ENCODE peak calls at places on chromosomes 16 and 17, in nine cellular contexts. O, X, N, G, R, L, K, B and M are unnamed samples.
A peak's percentile ranks its signal among the peaks of the same experiment; 100 is the strongest.

GRCh38 chr16:89858973-89859808 is 14.2 kb upstream of the TCF25 start:
- DNase-seq in O (no peak), X (peak; percentile 10), N (no peak), G (no peak), R (no peak), L (no peak), K (no peak), B (no peak), M (no peak)

GRCh38 chr17:37493249-37494027 is 3.7 kb downstream of the DUSP14 start:
- DNase-seq in O (no peak), X (no peak), N (no peak), G (no peak), R (no peak), L (no peak), K (no peak), B (no peak), M (no peak)

GRCh38 chr17:3049705-3050295 is 13.6 kb downstream of the OR1D5 start:
- DNase-seq in O (no peak), X (no peak), N (no peak), G (no peak), R (no peak), L (no peak), K (no peak), B (no peak), M (no peak)

GRCh38 chr16:51243836-51244483 is 92.9 kb upstream of the SALL1 start:
- DNase-seq in O (peak; percentile 50), X (no peak), N (no peak), G (no peak), R (no peak), L (no peak), K (no peak), B (no peak), M (no peak)

GRCh38 chr17:75241996-75242460 is 19.4 kb downstream of the GGA3 start:
- DNase-seq in O (no peak), X (no peak), N (no peak), G (no peak), R (no peak), L (no peak), K (no peak), B (no peak), M (no peak)

GRCh38 chr17:60602385-60602742 is 2.4 kb downstream of the PPM1D start:
- DNase-seq in O (no peak), X (no peak), N (no peak), G (no peak), R (no peak), L (no peak), K (no peak), B (no peak), M (no peak)

GRCh38 chr16:27321013-27321960 is 7.5 kb downstream of the IL4R start:
- DNase-seq in O (no peak), X (no peak), N (no peak), G (no peak), R (no peak), L (no peak), K (no peak), B (no peak), M (no peak)

GRCh38 chr16:16096161-16096857 is 127.0 kb downstream of the ABCC6 start:
- DNase-seq in O (no peak), X (no peak), N (peak; percentile 42), G (no peak), R (peak; percentile 24), L (no peak), K (peak; percentile 82), B (no peak), M (no peak)

GRCh38 chr17:5587431-5588032 is 3.2 kb upstream of the NLRP1 start:
- DNase-seq in O (peak; percentile 79), X (peak; percentile 37), N (peak; percentile 86), G (no peak), R (peak; percentile 42), L (no peak), K (peak; percentile 83), B (no peak), M (no peak)

GRCh38 chr17:9225305-9226101 is 204.2 kb downstream of the NTN1 start:
- DNase-seq in O (no peak), X (no peak), N (peak; percentile 49), G (no peak), R (no peak), L (no peak), K (no peak), B (no peak), M (no peak)

GRCh38 chr16:2095315-2095853 is 40.3 kb downstream of the PKD1 start:
- DNase-seq in O (no peak), X (no peak), N (no peak), G (no peak), R (no peak), L (no peak), K (no peak), B (no peak), M (no peak)

GRCh38 chr17:80737106-80738019 is 192.7 kb downstream of the RPTOR start:
- DNase-seq in O (no peak), X (no peak), N (peak; percentile 29), G (no peak), R (no peak), L (no peak), K (peak; percentile 98), B (no peak), M (peak; percentile 66)

GRCh38 chr16:2156025-2156848 is 655 bp downstream of the TRAF7 start:
- DNase-seq in O (peak; percentile 59), X (no peak), N (peak; percentile 56), G (peak; percentile 85), R (no peak), L (no peak), K (peak; percentile 36), B (no peak), M (peak; percentile 66)

GRCh38 chr16:71894229-71894920 is 956 bp upstream of the IST1 start:
- DNase-seq in O (peak; percentile 50), X (peak; percentile 42), N (peak; percentile 85), G (no peak), R (peak; percentile 51), L (no peak), K (peak; percentile 43), B (no peak), M (peak; percentile 68)

GRCh38 chr17:81097134-81097942 is 62.4 kb downstream of the BAIAP2 start:
- DNase-seq in O (peak; percentile 83), X (peak; percentile 73), N (peak; percentile 72), G (peak; percentile 90), R (peak; percentile 73), L (peak; percentile 94), K (no peak), B (peak; percentile 76), M (peak; percentile 86)

GRCh38 chr17:44782349-44782850 is 23.6 kb downstream of the ADAM11 start:
- DNase-seq in O (no peak), X (no peak), N (no peak), G (no peak), R (no peak), L (no peak), K (no peak), B (no peak), M (no peak)

DNA sequence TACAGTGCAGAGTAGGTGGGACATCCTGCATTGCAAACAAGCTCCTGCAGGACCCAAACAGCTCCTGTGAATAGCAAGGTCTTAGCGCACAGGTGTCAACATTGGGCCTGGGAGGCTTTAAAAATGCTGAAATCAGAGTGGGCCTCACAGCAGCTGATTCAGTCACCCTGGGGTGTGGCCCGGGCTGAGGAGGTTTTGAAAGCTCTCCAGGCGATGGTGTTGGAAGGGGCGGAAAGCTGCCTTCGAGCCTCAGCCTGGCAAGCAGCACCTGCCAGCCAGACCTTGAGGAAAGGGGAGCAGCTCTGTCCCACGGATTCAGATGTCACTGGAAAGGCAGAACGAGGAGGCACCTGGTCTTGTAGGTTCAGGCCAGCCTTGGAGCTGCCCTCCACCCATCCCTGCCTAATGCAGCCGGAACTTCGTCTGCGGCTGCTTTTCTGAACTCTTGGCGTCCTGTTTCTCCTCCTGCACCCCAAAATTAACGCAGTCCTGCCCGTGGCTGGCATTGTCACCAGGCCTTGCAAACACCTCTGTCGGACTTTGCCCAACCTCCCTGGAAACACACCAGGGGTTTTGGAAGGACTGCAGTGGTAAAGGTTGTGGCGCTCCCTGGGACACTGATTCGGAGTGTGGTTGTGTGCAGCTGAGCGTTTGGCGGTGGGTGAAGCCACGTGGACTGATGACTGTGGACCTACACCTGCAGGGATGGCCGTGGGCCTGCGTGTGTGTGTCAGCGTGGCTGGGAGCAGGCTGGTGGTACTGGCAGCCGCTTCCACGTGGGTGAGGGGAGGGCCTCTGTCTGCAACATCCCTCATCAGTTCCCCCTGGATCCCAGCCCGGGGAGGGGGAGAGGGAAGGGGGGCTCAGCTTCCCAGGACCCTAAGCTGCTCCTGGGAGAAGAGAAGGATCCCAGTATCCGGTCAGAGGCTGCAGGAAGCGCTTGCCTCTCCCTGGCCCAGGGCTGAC is 3.4 kb downstream of the NECAB2 start:
- DNase-seq in O (no peak), X (no peak), N (no peak), G (peak; percentile 70), R (no peak), L (no peak), K (no peak), B (no peak), M (peak; percentile 38)
- H3K4me1 ChIP-seq in O (no peaks in the 10 kb centered on the region), X (no peaks in the 10 kb centered on the region), N (no peaks in the 10 kb centered on the region), G (no peaks in the 10 kb centered on the region), R (no peaks in the 10 kb centered on the region), L (peaks cover 2% of the 10 kb centered on the region), K (no peaks in the 10 kb centered on the region), B (no peaks in the 10 kb centered on the region), M (no peaks in the 10 kb centered on the region)

GRCh38 chr17:47693667-47694017 is 319 bp upstream of the TBKBP1 start:
- DNase-seq in O (peak; percentile 89), X (no peak), N (no peak), G (no peak), R (peak; percentile 19), L (no peak), K (peak; percentile 49), B (no peak), M (no peak)
- H3K27ac ChIP-seq in O (peak overlapping the region; percentile 95), X (peak overlapping the region; percentile 27), N (peak overlapping the region; percentile 84), G (peak overlapping the region; percentile 80), R (peak overlapping the region; percentile 87), L (no peak overlapping the region), K (peak overlapping the region; percentile 73), B (no peak overlapping the region), M (peak overlapping the region; percentile 79)

DNA sequence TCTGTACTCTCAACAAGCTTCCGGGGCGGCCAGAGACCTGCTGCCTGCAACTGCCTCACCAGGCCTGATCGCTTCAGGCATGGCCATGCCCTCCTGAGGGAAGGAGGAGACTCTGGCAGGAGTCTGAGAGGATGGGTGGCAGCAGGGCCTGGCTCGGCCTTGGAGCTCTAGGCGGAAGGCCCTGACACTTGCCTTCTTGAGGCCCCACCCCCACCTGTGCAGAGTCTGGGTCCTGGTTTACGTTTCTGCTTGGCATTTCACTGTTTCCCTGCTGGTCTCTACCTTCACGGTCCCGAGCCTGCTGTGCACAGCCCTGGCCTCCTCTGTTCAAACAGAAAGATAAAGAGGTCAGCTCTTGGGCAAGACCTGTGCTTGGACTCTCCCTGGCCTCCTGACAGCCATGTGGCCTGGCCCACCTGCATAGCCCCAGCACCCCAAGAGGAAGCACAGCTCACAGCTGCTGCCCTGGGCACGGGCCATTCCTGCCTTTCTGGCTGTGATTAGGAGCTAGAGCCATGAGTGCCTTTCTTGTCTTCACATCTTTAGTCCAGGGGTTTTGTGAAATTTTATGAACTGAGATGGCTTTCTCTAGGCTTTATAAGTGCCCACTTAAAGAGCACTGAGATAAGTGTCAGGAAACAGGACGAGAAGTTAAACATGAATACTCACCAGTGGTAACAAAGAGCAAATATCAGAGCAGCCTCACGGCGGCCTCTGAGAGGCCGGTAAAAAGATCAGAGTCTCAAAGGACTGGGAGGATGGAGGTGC is 25.5 kb upstream of the MTSS2 start:
- DNase-seq in O (peak; percentile 66), X (peak; percentile 8), N (no peak), G (no peak), R (no peak), L (no peak), K (no peak), B (no peak), M (no peak)
- H3K4me1 ChIP-seq in O (peaks cover 65% of the 10 kb centered on the region), X (peaks cover 8% of the 10 kb centered on the region), N (peaks cover 36% of the 10 kb centered on the region), G (peaks cover 27% of the 10 kb centered on the region), R (peaks cover 17% of the 10 kb centered on the region), L (peaks cover 38% of the 10 kb centered on the region), K (no peaks in the 10 kb centered on the region), B (peaks cover 9% of the 10 kb centered on the region), M (peaks cover 66% of the 10 kb centered on the region)

GRCh38 chr17:48250949-48251348 is 143.4 kb downstream of the SNX11 start:
- DNase-seq in O (no peak), X (no peak), N (no peak), G (no peak), R (no peak), L (no peak), K (no peak), B (no peak), M (no peak)
- H3K27ac ChIP-seq in O (no peak overlapping the region), X (no peak overlapping the region), N (no peak overlapping the region), G (no peak overlapping the region), R (no peak overlapping the region), L (no peak overlapping the region), K (no peak overlapping the region), B (no peak overlapping the region), M (no peak overlapping the region)